ENCODE peak calls at places on chromosomes 11 and 22, in eight cellular contexts. C is psoas muscle, W is transverse colon, N is BE2C, I is heart right ventricle, V is kidney, B is Peyer's patch, Q is HCT116. F is an unnamed sample. For H3K4me1, the result is how much of the 10 kb centered on the place peaks cover.

GRCh38 chr11:16809901-16810668 is 71.6 kb downstream of the C11orf58 start:
- DNase-seq in C (peak), Q (no peak), W (no peak), N (no peak), I (peak), V (no peak), B (no peak), F (no peak)

GRCh38 chr11:37942081-37942480 is 1344.0 kb upstream of the RAG2 start:
- DNase-seq in I (no peak), C (no peak), B (no peak), V (no peak), W (no peak), N (no peak), Q (no peak), F (no peak)

GRCh38 chr11:82080160-82080559 is 653.5 kb downstream of the FAM181B start:
- DNase-seq in C (no peak), N (no peak), I (no peak), B (no peak), W (no peak), Q (no peak), V (no peak), F (no peak)

GRCh38 chr11:6646631-6647281 is 8.9 kb downstream of the DCHS1 start:
- DNase-seq in B (peak), V (peak), I (peak), Q (no peak), N (peak), W (no peak), C (no peak), F (no peak)

GRCh38 chr11:75562836-75563484 is 907 bp downstream of the SERPINH1 start:
- DNase-seq in I (peak), B (no peak), V (no peak), Q (no peak), C (peak), W (peak), N (no peak), F (no peak)

GRCh38 chr11:61757213-61757862 is 4.9 kb downstream of the MYRF start:
- DNase-seq in N (no peak), V (no peak), Q (no peak), B (no peak), I (no peak), W (no peak), C (no peak), F (peak)

GRCh38 chr11:100687630-100688395 is 725 bp downstream of the ARHGAP42 start:
- DNase-seq in I (peak), W (peak), B (peak), C (peak), Q (peak), N (peak), V (peak), F (peak)

GRCh38 chr11:126083829-126084607 is 21.4 kb upstream of the CDON start:
- DNase-seq in C (no peak), I (no peak), N (no peak), Q (no peak), W (no peak), V (no peak), B (no peak), F (no peak)

GRCh38 chr11:83602116-83602515 is 315.9 kb upstream of the CCDC90B start:
- DNase-seq in C (no peak), I (no peak), B (no peak), W (no peak), Q (no peak), N (no peak), V (no peak), F (no peak)

GRCh38 chr22:30267382-30268302 is 991 bp upstream of the OSM start:
- DNase-seq in I (no peak), Q (no peak), B (no peak), V (peak), C (no peak), N (no peak), W (no peak), F (no peak)

GRCh38 chr22:17423616-17424015 is 54.4 kb downstream of the CECR2 start:
- DNase-seq in W (no peak), C (no peak), I (no peak), N (no peak), V (no peak), Q (no peak), B (no peak), F (no peak)

GRCh38 chr11:10809373-10810199 is 860 bp upstream of the EIF4G2 start:
- DNase-seq in W (peak), C (peak), I (no peak), V (no peak), N (no peak), Q (peak), B (peak), F (no peak)

GRCh38 chr11:33622806-33623205 is 77.8 kb downstream of the C11orf91 start:
- DNase-seq in I (no peak), Q (no peak), C (no peak), N (no peak), V (no peak), W (no peak), B (no peak), F (no peak)

GRCh38 chr11:36123353-36124220 is 165.6 kb downstream of the COMMD9 start:
- DNase-seq in C (peak), N (no peak), Q (no peak), V (no peak), B (no peak), I (no peak), W (no peak), F (peak)

GRCh38 chr11:6505577-6506240 is 8.6 kb downstream of the DNHD1 start:
- DNase-seq in C (no peak), W (no peak), B (peak), N (no peak), V (no peak), I (no peak), Q (peak), F (peak)

GRCh38 chr11:45590743-45591142 is 74.7 kb downstream of the CHST1 start:
- DNase-seq in N (peak), Q (no peak), I (no peak), B (no peak), V (no peak), W (no peak), C (no peak), F (no peak)

GRCh38 chr11:23263466-23263865 is 403.2 kb upstream of the CCDC179 start:
- DNase-seq in W (no peak), Q (no peak), B (no peak), C (no peak), V (no peak), N (no peak), I (no peak), F (no peak)

GRCh38 chr22:29343313-29343805 is 27.9 kb upstream of the RASL10A start:
- DNase-seq in N (peak), I (peak), B (no peak), W (no peak), V (no peak), Q (no peak), C (no peak), F (no peak)

GRCh38 chr11:84372366-84372765 is 1086.2 kb upstream of the CCDC90B start:
- DNase-seq in W (no peak), V (no peak), C (no peak), N (no peak), I (no peak), Q (no peak), B (no peak), F (no peak)

GRCh38 chr11:79097279-79097875 is 343.5 kb downstream of the TENM4 start:
- DNase-seq in Q (no peak), C (peak), I (peak), V (no peak), N (no peak), W (no peak), B (no peak), F (no peak)

GRCh38 chr22:37126882-37127281 is 17.4 kb upstream of the TMPRSS6 start:
- DNase-seq in V (no peak), N (peak), I (no peak), W (no peak), C (no peak), Q (no peak), B (no peak), F (no peak)

DNA sequence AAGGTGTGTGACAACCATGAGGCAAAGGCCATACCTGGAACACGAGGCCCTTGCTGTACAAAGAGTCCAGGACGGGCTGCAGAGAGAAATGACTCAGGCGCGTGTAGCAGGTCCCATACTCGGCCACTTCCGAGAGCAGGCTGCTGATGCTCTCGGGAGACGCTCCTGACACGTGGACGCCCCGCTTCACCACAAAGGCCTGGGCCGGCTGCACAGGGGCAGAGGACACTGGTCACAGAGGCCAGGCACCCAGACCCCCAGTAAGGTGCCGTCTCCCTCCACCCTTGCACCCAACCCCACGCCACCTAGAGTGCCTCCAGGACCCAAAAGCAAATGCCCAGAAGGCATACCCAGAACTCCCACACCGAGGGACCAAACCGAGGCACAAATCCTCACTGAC is 15.5 kb downstream of the TUBGCP6 start:
- DNase-seq in Q (no peak), W (no peak), C (no peak), I (no peak), N (no peak), B (no peak), V (no peak), F (no peak)
- H3K4me3 ChIP-seq in Q (no peak), W (no peak), C (no peak), I (no peak), N (no peak), B (no peak), V (no peak), F (no peak)

GRCh38 chr11:64757549-64758329 is 2.0 kb downstream of the PYGM start:
- DNase-seq in V (peak), N (no peak), Q (no peak), W (no peak), I (no peak), B (no peak), C (no peak), F (no peak)
- H3K4me1 ChIP-seq in V (under half), N (under half), Q (under half), W (under half), I (under half), B (under half), C (half or more), F (under half)

GRCh38 chr11:104663190-104664140 is 234.8 kb downstream of the CASP12 start:
- DNase-seq in Q (no peak), W (no peak), I (no peak), C (no peak), N (no peak), V (no peak), B (no peak), F (no peak)

GRCh38 chr11:104672897-104673296 is 225.4 kb downstream of the CASP12 start:
- DNase-seq in I (no peak), W (no peak), Q (no peak), C (no peak), B (no peak), V (no peak), N (no peak), F (no peak)

GRCh38 chr11:104665631-104666030 is 232.6 kb downstream of the CASP12 start:
- DNase-seq in I (no peak), V (no peak), N (no peak), C (no peak), Q (no peak), W (no peak), B (no peak), F (peak)

DNA sequence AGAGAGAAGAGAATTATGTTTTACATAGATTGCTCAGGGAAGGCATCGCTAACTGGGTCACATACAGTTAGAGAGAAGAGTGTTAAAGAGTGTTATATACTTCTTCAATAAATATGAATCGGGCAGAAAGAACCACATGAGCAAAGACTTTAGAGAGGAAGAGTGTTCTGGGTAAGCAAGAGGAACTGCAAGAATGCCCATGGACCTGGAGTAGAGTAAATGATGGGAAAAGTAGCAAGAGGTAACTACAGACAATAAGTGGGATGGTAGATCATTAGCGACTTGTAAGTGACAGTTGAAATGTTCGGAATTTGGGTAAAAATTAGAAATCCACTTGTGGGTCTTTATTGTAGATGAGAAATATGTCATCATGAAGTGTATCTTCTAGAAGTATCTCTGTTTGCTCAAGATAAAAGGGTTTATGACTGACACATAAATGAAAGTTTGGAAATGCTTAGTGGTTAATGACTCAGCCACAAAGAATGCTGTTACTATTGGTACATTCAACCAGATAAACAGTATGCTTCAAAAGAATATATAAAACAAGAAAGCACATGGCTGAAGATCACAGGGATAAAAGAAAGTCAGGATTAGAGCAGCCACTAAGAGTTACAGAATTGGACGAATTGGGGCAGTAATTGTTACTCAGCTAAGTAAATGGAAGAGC is 229.3 kb downstream of the CASP12 start:
- DNase-seq in Q (peak), I (no peak), C (no peak), N (no peak), V (no peak), B (no peak), W (no peak), F (peak)
- H3K4me3 ChIP-seq in Q (no peak), I (no peak), C (no peak), N (no peak), V (no peak), B (no peak), W (no peak), F (no peak)

GRCh38 chr22:19853879-19854777 is 546 bp downstream of the GNB1L start:
- DNase-seq in B (no peak), C (no peak), Q (peak), W (no peak), N (no peak), V (peak), I (peak), F (peak)
- H3K4me1 ChIP-seq in B (under half), C (under half), Q (half or more), W (under half), N (under half), V (under half), I (under half), F (under half)

GRCh38 chr11:4611986-4612385 is 4.0 kb upstream of the TRIM68 start:
- DNase-seq in Q (no peak), C (no peak), N (no peak), V (no peak), B (no peak), I (no peak), W (no peak), F (no peak)

GRCh38 chr11:4606231-4607015 is 1.6 kb downstream of the TRIM68 start:
- DNase-seq in C (no peak), V (no peak), I (no peak), W (peak), Q (no peak), N (no peak), B (no peak), F (peak)

GRCh38 chr11:4607111-4607510 is 920 bp downstream of the TRIM68 start:
- DNase-seq in C (no peak), N (no peak), V (no peak), W (no peak), Q (no peak), B (no peak), I (no peak), F (no peak)

GRCh38 chr11:4607782-4608666 is at the start of gene TRIM68:
- DNase-seq in V (peak), W (peak), B (peak), C (peak), I (peak), N (peak), Q (peak), F (peak)

DNA sequence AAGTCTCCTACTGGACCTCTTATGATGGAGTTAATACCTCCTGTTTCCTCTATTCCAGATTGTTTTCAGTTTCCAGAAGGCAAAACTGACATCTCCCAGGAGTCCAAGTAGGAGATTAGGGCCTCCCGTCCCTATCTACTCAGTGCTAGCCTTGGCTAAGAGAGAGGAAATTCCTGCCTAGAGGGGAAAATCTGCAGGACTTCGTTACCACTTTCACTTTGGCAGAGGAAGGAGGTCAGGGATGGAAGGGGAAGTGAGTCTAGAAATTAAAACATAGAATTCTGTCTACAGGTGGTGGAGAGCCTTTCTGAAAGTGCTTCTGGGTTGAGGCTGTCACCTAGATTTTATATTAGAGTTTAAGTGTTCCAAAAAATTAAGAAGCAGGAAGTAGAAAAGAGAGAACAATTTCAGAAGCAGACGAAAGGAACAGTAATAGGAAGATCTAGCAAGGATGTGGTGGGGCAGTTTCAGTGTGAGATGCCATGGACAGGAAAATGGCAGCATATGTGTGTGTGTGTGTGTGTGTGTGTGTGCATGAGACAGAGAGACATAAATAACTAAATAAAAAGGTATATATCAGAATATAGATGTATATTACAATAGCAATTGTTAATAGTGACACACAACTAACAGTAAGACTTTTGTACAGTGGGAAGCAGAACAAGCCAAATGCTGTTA is 2.4 kb upstream of the TRIM68 start:
- DNase-seq in I (no peak), V (no peak), B (no peak), W (no peak), C (no peak), Q (no peak), N (no peak), F (peak)
- H3K4me3 ChIP-seq in I (no peak), V (peak), B (no peak), W (no peak), C (peak), Q (no peak), N (no peak), F (no peak)

GRCh38 chr11:18319914-18320313 is 2.0 kb downstream of the HPS5 start:
- DNase-seq in Q (no peak), B (no peak), I (no peak), C (no peak), W (no peak), V (no peak), N (no peak), F (no peak)
- H3K4me1 ChIP-seq in Q (under half), B (under half), I (under half), C (under half), W (under half), V (under half), N (under half), F (under half)

GRCh38 chr22:35156945-35157344 is 91.0 kb downstream of the ISX start:
- DNase-seq in Q (no peak), B (no peak), I (no peak), C (no peak), N (no peak), V (no peak), W (no peak), F (no peak)
- H3K4me3 ChIP-seq in Q (peak), B (no peak), I (no peak), C (no peak), N (peak), V (no peak), W (no peak), F (no peak)

GRCh38 chr11:99419991-99420390 is 399.2 kb downstream of the CNTN5 start:
- DNase-seq in C (no peak), V (no peak), N (no peak), W (no peak), I (no peak), Q (no peak), B (no peak), F (no peak)
- H3K4me1 ChIP-seq in C (under half), V (under half), N (under half), W (under half), I (under half), Q (under half), B (under half), F (under half)

GRCh38 chr11:65814960-65815565 is 18.7 kb upstream of the SNX32 start:
- DNase-seq in C (no peak), Q (no peak), B (no peak), I (no peak), W (no peak), V (peak), N (no peak), F (no peak)
- H3K4me3 ChIP-seq in C (no peak), Q (no peak), B (no peak), I (no peak), W (no peak), V (no peak), N (no peak), F (no peak)